ENCODE peak calls at places on chromosomes 5 and 9, in four cellular contexts. S is H1, B is HepG2, U is GM12878. D is an unnamed sample.

GRCh38 chr9:120482424-120483186 is 97.4 kb downstream of the CDK5RAP2 start:
- DNase-seq in S (no peak), B (no peak), U (no peak), D (no peak)

GRCh38 chr5:133203317-133204305 is 151.8 kb downstream of the HSPA4 start:
- DNase-seq in S (no peak), B (no peak), U (no peak), D (no peak)

GRCh38 chr5:64923151-64923685 is 154.5 kb downstream of the CWC27 start:
- DNase-seq in S (no peak), B (no peak), U (no peak), D (no peak)

GRCh38 chr9:93948456-93949072 is 6.6 kb downstream of the BARX1 start:
- DNase-seq in S (no peak), B (no peak), U (no peak), D (no peak)

GRCh38 chr5:76384705-76385104 is 18.4 kb upstream of the IQGAP2 start:
- DNase-seq in S (no peak), B (no peak), U (no peak), D (no peak)

GRCh38 chr9:9498147-9498546 is 1114.7 kb downstream of the PTPRD start:
- DNase-seq in S (no peak), B (no peak), U (no peak), D (no peak)

GRCh38 chr5:134509308-134510040 is 16.0 kb upstream of the JADE2 start:
- DNase-seq in S (peak), B (peak), U (no peak), D (no peak)

GRCh38 chr9:127161081-127161621 is 38.7 kb upstream of the ANGPTL2 start:
- DNase-seq in S (no peak), B (no peak), U (no peak), D (no peak)

GRCh38 chr5:756865-757345 is 27.6 kb downstream of the ZDHHC11B start:
- DNase-seq in S (no peak), B (peak), U (no peak), D (no peak)

GRCh38 chr5:21452429-21452828 is 1400.7 kb downstream of the CDH12 start:
- DNase-seq in S (no peak), B (peak), U (no peak), D (no peak)

GRCh38 chr9:122005597-122005996 is 87.5 kb downstream of the TTLL11 start:
- DNase-seq in S (peak), B (no peak), U (no peak), D (no peak)

GRCh38 chr9:87387351-87388055 is 110.2 kb upstream of the DAPK1 start:
- DNase-seq in S (no peak), B (no peak), U (no peak), D (no peak)

GRCh38 chr9:7668541-7668940 is 131.0 kb downstream of the DMAC1 start:
- DNase-seq in S (no peak), B (no peak), U (no peak), D (no peak)

GRCh38 chr9:97415146-97415545 is 3.2 kb downstream of the TDRD7 start:
- DNase-seq in S (no peak), B (no peak), U (no peak), D (no peak)

GRCh38 chr5:10233505-10233904 is 16.2 kb downstream of the ATPSCKMT start:
- DNase-seq in S (no peak), B (peak), U (no peak), D (peak)

GRCh38 chr5:158484246-158484645 is 615.5 kb downstream of the EBF1 start:
- DNase-seq in S (no peak), B (no peak), U (no peak), D (no peak)

GRCh38 chr5:38274370-38274769 is 16.0 kb downstream of the EGFLAM start:
- DNase-seq in S (no peak), B (no peak), U (no peak), D (no peak)

GRCh38 chr5:73230264-73231244 is 57.6 kb downstream of the TMEM174 start:
- DNase-seq in S (peak), B (no peak), U (no peak), D (no peak)

GRCh38 chr5:16935271-16936149 is 578 bp downstream of the MYO10 start:
- DNase-seq in S (peak), B (no peak), U (no peak), D (no peak)

GRCh38 chr5:91058575-91058974 is 324.5 kb downstream of the ARRDC3 start:
- DNase-seq in S (no peak), B (no peak), U (no peak), D (no peak)

GRCh38 chr9:107755267-107755666 is 265.7 kb upstream of the KLF4 start:
- DNase-seq in S (no peak), B (no peak), U (no peak), D (no peak)

GRCh38 chr9:77954619-77955018 is 77.0 kb downstream of the GNAQ start:
- DNase-seq in S (no peak), B (no peak), U (no peak), D (no peak)

GRCh38 chr5:57338068-57338848 is 144.4 kb downstream of the ACTBL2 start:
- DNase-seq in S (no peak), B (peak), U (no peak), D (peak)

GRCh38 chr5:111641533-111642230 is 115.3 kb downstream of the NREP start:
- DNase-seq in S (no peak), B (no peak), U (no peak), D (no peak)

GRCh38 chr5:159448-160172 is 31.7 kb upstream of the LRRC14B start:
- DNase-seq in S (no peak), B (no peak), U (no peak), D (no peak)

GRCh38 chr9:94757158-94757557 is 30.7 kb downstream of the AOPEP start:
- DNase-seq in S (no peak), B (no peak), U (no peak), D (no peak)

GRCh38 chr5:33662721-33663435 is 222.1 kb downstream of the TARS1 start:
- DNase-seq in S (no peak), B (no peak), U (no peak), D (no peak)

GRCh38 chr9:113056191-113057106 is at the start of gene ZFP37:
- DNase-seq in S (peak), B (peak), U (peak), D (peak)

GRCh38 chr9:86354882-86355399 is 731 bp upstream of the TUT7 start:
- DNase-seq in S (no peak), B (peak), U (no peak), D (no peak)

GRCh38 chr9:113562653-113563381 is 99.3 kb downstream of the RGS3 start:
- DNase-seq in S (no peak), B (no peak), U (no peak), D (no peak)

GRCh38 chr5:54722846-54723433 is 205.4 kb downstream of the SNX18 start:
- DNase-seq in S (no peak), B (no peak), U (no peak), D (no peak)

GRCh38 chr5:14184082-14184481 is 40.9 kb downstream of the TRIO start:
- DNase-seq in S (no peak), B (no peak), U (no peak), D (no peak)
- H3K4me3 ChIP-seq in S (no peak), B (no peak), U (no peak), D (no peak)

DNA sequence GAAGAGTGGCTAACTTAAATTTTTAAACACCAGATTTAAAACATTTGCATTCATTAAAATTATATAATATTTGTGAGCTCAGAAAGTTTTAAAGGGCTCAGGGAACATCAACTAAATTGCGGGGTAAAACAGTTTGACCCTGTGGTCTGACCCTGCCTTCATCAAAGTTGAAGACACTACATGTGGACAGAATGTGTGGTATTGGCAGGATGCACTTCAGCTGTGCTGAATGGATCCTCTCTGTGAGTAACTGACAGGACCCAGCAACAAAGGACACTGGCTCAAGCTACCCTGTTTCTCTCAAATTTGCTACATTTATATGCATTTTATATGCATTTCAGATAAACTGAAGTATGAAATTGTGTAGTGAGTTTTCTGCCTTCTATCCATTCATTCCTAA is 288.5 kb downstream of the ZNF608 start:
- DNase-seq in S (no peak), B (no peak), U (no peak), D (no peak)
- TF ChIP-seq SUZ12 in S (no peak), B (no peak), U (no peak), D (no peak)

GRCh38 chr5:174218162-174218561 is 172.7 kb downstream of the NSG2 start:
- DNase-seq in S (no peak), B (no peak), U (no peak), D (no peak)
- H3K4me3 ChIP-seq in S (no peak), B (no peak), U (no peak), D (no peak)

GRCh38 chr5:151670953-151671636 is 15.6 kb downstream of the SPARC start:
- DNase-seq in S (no peak), B (no peak), U (no peak), D (no peak)
- TF ChIP-seq SUZ12 in S (no peak), B (no peak), U (no peak), D (no peak)

GRCh38 chr5:141875795-141876627 is 2.2 kb downstream of the PCDH1 start:
- DNase-seq in S (peak), B (no peak), U (no peak), D (no peak)
- H3K4me3 ChIP-seq in S (peak), B (peak), U (no peak), D (peak)

GRCh38 chr9:133812077-133812868 is 74.1 kb upstream of the SARDH start:
- DNase-seq in S (no peak), B (peak), U (no peak), D (no peak)

GRCh38 chr9:133815781-133816180 is 77.6 kb upstream of the SARDH start:
- DNase-seq in S (no peak), B (no peak), U (no peak), D (no peak)

GRCh38 chr9:133814586-133815090 is 76.5 kb upstream of the SARDH start:
- DNase-seq in S (no peak), B (no peak), U (no peak), D (no peak)

GRCh38 chr9:133812941-133813748 is 75.0 kb upstream of the SARDH start:
- DNase-seq in S (no peak), B (no peak), U (no peak), D (no peak)

GRCh38 chr9:133813749-133814585 is 75.8 kb upstream of the SARDH start:
- DNase-seq in S (no peak), B (no peak), U (no peak), D (no peak)
- TF ChIP-seq SUZ12 in S (no peak), B (no peak), U (no peak), D (no peak)

DNA sequence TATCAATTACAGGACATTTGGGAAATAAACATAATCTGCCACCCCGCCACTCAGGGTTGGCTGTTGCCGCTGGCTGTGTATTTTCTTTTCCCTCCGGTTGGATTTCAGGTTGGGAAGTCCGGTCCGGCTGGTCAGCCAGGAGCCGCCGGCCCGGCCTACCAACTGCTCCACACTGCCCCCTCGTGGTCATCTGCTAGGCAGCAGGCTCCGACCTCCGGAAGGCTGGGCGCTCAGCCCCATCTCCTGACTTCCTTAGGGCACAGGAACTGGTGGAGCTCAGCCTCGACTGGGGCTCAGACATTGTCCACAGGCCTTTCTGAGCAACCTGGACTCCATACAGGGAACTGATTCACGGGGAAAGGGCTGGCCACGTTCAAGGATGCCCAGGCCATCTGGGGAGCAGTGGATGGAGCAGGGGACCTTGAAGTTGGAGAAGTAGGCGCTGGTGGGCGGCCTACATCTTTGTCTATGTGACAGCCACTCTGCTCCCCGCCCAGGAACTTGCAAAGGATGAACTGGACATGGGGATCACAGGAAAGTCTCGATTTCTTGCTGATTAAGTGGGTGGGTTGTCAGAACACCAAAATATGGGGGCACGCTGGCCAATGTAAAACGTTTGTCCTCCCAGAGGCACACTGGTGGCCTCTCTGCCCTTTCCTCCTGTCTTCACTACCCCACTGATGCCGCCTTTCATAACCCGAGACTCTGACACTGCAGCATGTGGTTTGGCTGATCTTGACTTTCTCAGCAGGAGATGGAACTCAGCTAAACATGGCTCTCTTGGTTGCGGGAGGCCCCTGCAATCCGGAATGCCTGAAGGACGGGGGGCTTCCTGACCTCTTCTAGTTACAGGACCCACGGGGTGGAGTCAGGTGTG is 43.7 kb downstream of the NXNL2 start:
- DNase-seq in S (peak), B (peak), U (peak), D (peak)
- H3K4me3 ChIP-seq in S (no peak), B (no peak), U (no peak), D (no peak)